ENCODE peak calls at places on chromosomes 13 and 19, in four cellular contexts. U is psoas muscle, G is esophagus squamous epithelium, I is spleen. R is an unnamed sample.

GRCh38 chr13:49444517-49445395 is 682 bp downstream of the SETDB2 start:
- DNase-seq in G (no peak), I (no peak), U (no peak), R (peak)

GRCh38 chr13:67033170-67033569 is 197.0 kb downstream of the PCDH9 start:
- DNase-seq in G (no peak), I (no peak), U (no peak), R (no peak)

GRCh38 chr13:75393839-75394238 is 88.1 kb downstream of the TBC1D4 start:
- DNase-seq in G (no peak), I (no peak), U (no peak), R (no peak)

GRCh38 chr19:46537136-46538097 is 41.8 kb upstream of the PNMA8B start:
- DNase-seq in I (peak), G (no peak), U (peak), R (no peak)

GRCh38 chr13:102277286-102277685 is 124.6 kb downstream of the FGF14 start:
- DNase-seq in G (no peak), I (no peak), U (peak), R (no peak)

GRCh38 chr13:91185294-91185863 is 162.1 kb upstream of the MIR17HG start:
- DNase-seq in U (no peak), I (no peak), G (no peak), R (peak)

GRCh38 chr19:53132231-53132991 is at the start of gene ZNF415:
- DNase-seq in G (no peak), U (peak), I (peak), R (peak)

GRCh38 chr13:50643055-50643454 is 200.4 kb downstream of the DLEU7 start:
- DNase-seq in U (no peak), I (no peak), G (no peak), R (no peak)

GRCh38 chr13:38980628-38981078 is 10.0 kb downstream of the STOML3 start:
- DNase-seq in I (no peak), U (no peak), G (no peak), R (no peak)

GRCh38 chr19:16581971-16582343 is 9.7 kb upstream of the SLC35E1 start:
- DNase-seq in G (no peak), I (no peak), U (peak), R (no peak)

GRCh38 chr19:48797103-48797502 is 13.7 kb downstream of the BCAT2 start:
- DNase-seq in U (no peak), I (no peak), G (no peak), R (no peak)

GRCh38 chr13:43864921-43865320 is 14.6 kb downstream of the CCDC122 start:
- DNase-seq in U (no peak), G (no peak), I (no peak), R (no peak)

GRCh38 chr19:42634409-42635232 is 39.9 kb upstream of the CEACAM8 start:
- DNase-seq in I (no peak), U (no peak), G (no peak), R (no peak)

GRCh38 chr19:15911599-15912237 is 13.8 kb upstream of the CYP4F2 start:
- DNase-seq in U (no peak), I (peak), G (no peak), R (no peak)

GRCh38 chr13:19056984-19057490 is 124.6 kb downstream of the TUBA3C start:
- DNase-seq in U (no peak), G (no peak), I (peak), R (no peak)

GRCh38 chr19:54190942-54191670 is at the start of gene TSEN34:
- DNase-seq in U (peak), G (no peak), I (peak), R (no peak)

GRCh38 chr13:59963383-59963782 is 200.3 kb downstream of the DIAPH3 start:
- DNase-seq in I (no peak), U (no peak), G (no peak), R (no peak)

GRCh38 chr19:1299822-1300221 is 14.1 kb downstream of the EFNA2 start:
- DNase-seq in I (no peak), G (no peak), U (no peak), R (no peak)

GRCh38 chr19:45693168-45693788 is 812 bp downstream of the QPCTL start:
- DNase-seq in I (peak), U (peak), G (peak), R (peak)

GRCh38 chr13:94674609-94675348 is 37.6 kb downstream of the SOX21 start:
- DNase-seq in I (no peak), U (no peak), G (no peak), R (peak)

GRCh38 chr13:22198001-22198400 is 527.1 kb downstream of the FGF9 start:
- DNase-seq in U (no peak), G (no peak), I (no peak), R (no peak)

GRCh38 chr13:108193806-108194205 is 21.5 kb downstream of the LIG4 start:
- DNase-seq in I (no peak), G (no peak), U (no peak), R (no peak)

GRCh38 chr13:20332361-20333096 is 100.4 kb upstream of the GJB6 start:
- DNase-seq in U (peak), G (no peak), I (no peak), R (no peak)

GRCh38 chr19:14375055-14375581 is 6.1 kb upstream of the ADGRE5 start:
- DNase-seq in U (peak), G (peak), I (peak), R (no peak)

GRCh38 chr19:5805465-5806132 is 732 bp downstream of the NRTN start:
- DNase-seq in G (no peak), I (peak), U (no peak), R (peak)

GRCh38 chr19:12952488-12953455 is 4.3 kb downstream of the GADD45GIP1 start:
- DNase-seq in U (no peak), G (no peak), I (no peak), R (peak)

GRCh38 chr13:99986751-99987150 is 5.2 kb downstream of the ZIC2 start:
- DNase-seq in G (no peak), I (no peak), U (no peak), R (peak)

GRCh38 chr19:12773571-12773970 is 1.8 kb downstream of the HOOK2 start:
- DNase-seq in G (no peak), U (no peak), I (no peak), R (no peak)

GRCh38 chr19:50333235-50333736 is 4.1 kb upstream of the KCNC3 start:
- DNase-seq in I (peak), G (peak), U (peak), R (peak)

GRCh38 chr19:41945135-41945766 is 13.9 kb downstream of the RABAC1 start:
- DNase-seq in U (no peak), I (peak), G (peak), R (no peak)

GRCh38 chr13:110913322-110913721 is 1.5 kb downstream of the ANKRD10 start:
- DNase-seq in G (no peak), I (no peak), U (no peak), R (no peak)

GRCh38 chr13:26515721-26516120 is 41.8 kb upstream of the WASF3 start:
- DNase-seq in G (no peak), U (no peak), I (no peak), R (no peak)

GRCh38 chr19:18173054-18173571 is 500 bp upstream of the IFI30 start:
- DNase-seq in U (peak), G (no peak), I (peak), R (no peak)

DNA sequence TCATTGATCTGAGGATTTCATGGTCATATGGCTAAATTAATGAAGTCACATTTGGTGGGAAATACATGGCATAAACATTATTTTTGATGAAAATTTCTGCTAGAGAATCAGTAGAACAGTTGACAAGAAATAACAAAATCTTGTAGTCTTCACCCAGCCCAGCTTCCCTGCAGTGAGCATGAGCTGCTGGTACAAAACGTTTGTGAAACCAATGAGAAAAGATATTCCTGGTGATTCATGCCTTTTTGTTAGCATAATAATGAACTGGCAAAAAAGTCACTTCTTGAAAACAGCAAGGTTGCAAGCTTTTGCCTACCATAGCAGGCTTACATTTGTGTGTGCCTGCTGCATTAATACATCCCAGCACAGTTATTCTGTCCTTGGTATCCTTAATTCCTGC is 475.9 kb upstream of the HTR2A start:
- DNase-seq in G (no peak), I (no peak), U (no peak), R (peak)
- H3K4me3 ChIP-seq in G (no peak), I (no peak), U (no peak), R (no peak)

GRCh38 chr13:23567792-23568480 is 2.3 kb upstream of the TNFRSF19 start:
- DNase-seq in I (no peak), G (no peak), U (no peak), R (no peak)
- TF ChIP-seq CTCF in I (no peak), G (no peak), U (peak), R (no peak)

DNA sequence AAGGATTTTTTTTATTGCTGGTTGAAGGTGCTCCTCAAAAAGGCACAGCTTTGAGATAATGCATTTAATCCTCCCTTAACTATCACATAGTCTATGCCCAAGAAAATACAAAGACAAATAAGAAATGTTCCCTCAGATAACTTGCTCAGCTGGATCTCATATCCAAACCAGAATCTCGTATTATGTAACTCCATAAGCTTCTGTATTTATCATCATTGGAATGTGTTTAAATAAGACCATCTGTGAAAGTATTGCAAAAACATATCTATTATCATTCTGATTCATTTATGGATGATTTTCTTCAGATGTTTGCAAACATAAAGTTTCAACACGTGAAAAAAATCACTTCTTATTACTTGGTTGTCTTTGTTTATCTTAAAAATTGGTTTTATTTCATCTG is 190.9 kb downstream of the IRS2 start:
- DNase-seq in U (no peak), G (no peak), I (no peak), R (no peak)
- H3K4me3 ChIP-seq in U (no peak), G (no peak), I (no peak), R (no peak)

GRCh38 chr13:112587767-112588489 is at the start of gene TUBGCP3:
- DNase-seq in U (peak), G (no peak), I (peak), R (peak)
- TF ChIP-seq CTCF in U (no peak), G (no peak), I (no peak), R (no peak)

DNA sequence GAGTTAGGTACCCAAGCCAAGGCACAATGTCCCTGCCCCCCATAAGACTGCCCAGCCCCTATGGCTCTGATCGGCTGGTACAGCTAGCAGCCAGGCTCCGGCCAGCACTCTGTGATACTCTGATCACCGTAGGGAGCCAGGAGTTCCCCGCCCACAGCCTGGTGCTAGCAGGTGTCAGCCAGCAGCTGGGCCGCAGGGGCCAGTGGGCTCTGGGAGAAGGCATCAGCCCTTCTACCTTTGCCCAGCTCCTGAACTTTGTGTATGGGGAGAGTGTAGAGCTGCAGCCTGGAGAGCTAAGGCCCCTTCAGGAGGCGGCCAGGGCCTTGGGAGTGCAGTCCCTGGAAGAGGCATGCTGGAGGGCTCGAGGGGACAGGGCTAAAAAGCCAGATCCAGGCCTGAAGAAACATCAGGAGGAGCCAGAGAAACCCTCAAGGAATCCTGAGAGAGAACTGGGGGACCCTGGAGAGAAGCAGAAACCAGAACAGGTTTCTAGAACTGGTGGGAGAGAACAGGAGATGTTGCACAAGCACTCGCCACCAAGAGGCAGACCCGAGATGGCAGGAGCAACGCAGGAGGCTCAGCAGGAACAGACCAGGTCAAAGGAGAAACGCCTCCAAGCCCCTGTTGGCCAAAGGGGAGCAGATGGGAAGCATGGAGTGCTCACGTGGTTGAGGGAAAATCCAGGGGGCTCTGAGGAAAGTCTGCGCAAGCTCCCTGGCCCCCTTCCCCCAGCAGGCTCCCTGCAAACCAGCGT is 3.0 kb upstream of the KMT2B start:
- DNase-seq in U (no peak), I (no peak), G (no peak), R (no peak)
- H3K4me3 ChIP-seq in U (no peak), I (no peak), G (peak), R (no peak)

DNA sequence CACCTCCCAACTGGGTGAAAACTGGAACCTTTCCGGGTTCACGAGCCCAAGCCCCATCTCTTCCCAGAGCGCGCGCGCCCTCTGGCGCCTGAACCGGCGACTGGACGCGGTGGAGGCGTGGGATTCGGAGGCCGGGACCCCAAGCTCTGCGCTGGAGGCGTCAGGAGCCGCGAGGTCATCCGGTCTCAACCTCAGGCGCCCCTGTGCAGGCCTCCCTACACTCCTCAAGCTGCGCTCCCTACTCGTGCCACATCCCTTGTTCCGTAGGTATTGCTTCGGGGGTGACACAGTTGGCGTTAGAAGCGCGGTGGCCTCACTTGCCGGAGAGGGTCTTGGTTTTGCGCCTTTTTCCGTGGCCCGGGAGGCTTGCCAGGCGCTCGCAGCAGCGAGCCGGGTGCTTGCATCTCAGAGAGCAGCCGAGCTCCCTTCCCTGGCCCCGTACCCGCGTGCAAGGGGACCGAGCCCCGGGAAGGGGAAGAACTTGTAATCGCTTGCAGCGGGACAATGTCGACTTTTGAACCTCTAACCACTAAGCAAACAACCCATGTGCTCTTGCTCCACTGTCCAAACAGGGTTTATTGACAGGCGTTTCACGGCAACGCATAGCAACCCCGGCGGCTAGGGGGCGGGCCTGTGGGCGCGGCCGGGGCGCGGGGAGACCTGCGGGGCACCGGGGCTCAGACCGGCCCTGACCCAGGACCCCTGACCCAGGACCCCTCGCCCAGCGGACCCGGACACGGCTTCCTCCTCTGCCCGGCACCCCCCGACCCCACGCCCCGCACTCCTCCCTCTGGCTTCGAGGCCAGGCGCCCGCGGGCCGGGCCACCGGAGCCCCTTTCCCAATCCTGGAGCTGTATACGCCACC is 8.5 kb downstream of the CDX2 start:
- DNase-seq in G (no peak), U (peak), I (peak), R (no peak)
- TF ChIP-seq CTCF in G (peak), U (peak), I (peak), R (peak)

DNA sequence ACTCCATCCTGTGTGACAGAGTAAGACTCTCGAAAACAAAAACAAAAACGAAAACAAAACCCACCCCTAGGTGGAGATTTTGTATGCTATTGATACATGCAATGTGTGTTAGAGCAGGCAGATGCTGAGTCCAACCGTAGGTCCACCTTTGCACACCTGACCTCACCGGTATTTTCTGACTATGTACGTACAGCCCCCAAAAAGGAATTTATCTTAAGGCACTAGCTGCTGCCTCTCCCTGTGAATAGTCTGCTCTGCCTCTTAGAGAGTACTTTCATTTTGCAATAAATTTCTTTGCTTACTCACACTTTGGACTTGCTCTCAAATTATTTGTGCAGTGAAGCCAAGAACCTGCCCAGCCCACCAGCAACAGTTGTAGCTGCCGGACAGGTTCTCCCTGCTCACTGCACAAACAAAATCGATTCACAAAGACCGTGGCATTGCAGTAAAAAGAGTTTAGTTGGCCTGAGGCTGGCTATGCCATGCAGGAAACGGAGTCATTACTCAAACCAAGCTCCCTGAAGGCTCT is 8.2 kb upstream of the ZNF77 start:
- DNase-seq in U (no peak), G (no peak), I (no peak), R (no peak)
- H3K4me3 ChIP-seq in U (no peak), G (peak), I (no peak), R (no peak)